ENCODE peak calls at places on chromosomes 7 and 10, in four cellular contexts. One of them, this sample, is unnamed.

GRCh38 chr7:99011706-99012404 is 132.1 kb downstream of the SMURF1 start:
- DNase-seq in HepG2: no peak
- DNase-seq in K562: no peak
- DNase-seq in GM12878: no peak
- DNase-seq in this sample: no peak

GRCh38 chr10:25633542-25633941 is 300.5 kb upstream of the MYO3A start:
- DNase-seq in K562: no peak
- DNase-seq in HepG2: no peak
- DNase-seq in GM12878: no peak
- DNase-seq in this sample: no peak

GRCh38 chr7:51314726-51315125 is 1.9 kb downstream of the COBL start:
- DNase-seq in HepG2: no peak
- DNase-seq in GM12878: no peak
- DNase-seq in K562: no peak
- DNase-seq in this sample: no peak

GRCh38 chr10:91090761-91091529 is 129.5 kb upstream of the PCGF5 start:
- DNase-seq in HepG2: peak; percentile 23
- DNase-seq in K562: peak; percentile 10
- DNase-seq in GM12878: no peak
- DNase-seq in this sample: no peak

GRCh38 chr7:159031750-159032149 is 112.9 kb downstream of the VIPR2 start:
- DNase-seq in GM12878: no peak
- DNase-seq in HepG2: no peak
- DNase-seq in K562: no peak
- DNase-seq in this sample: no peak

GRCh38 chr7:142482899-142483658 is 225.2 kb upstream of the PRSS58 start:
- DNase-seq in K562: peak; percentile 59
- DNase-seq in GM12878: no peak
- DNase-seq in HepG2: peak; percentile 7
- DNase-seq in this sample: peak; percentile 69

GRCh38 chr7:134988161-134988560 is 1.9 kb downstream of the AGBL3 start:
- DNase-seq in GM12878: no peak
- DNase-seq in K562: no peak
- DNase-seq in HepG2: no peak
- DNase-seq in this sample: no peak

GRCh38 chr10:65778753-65779152 is 1147.1 kb upstream of the LRRTM3 start:
- DNase-seq in GM12878: no peak
- DNase-seq in K562: no peak
- DNase-seq in HepG2: no peak
- DNase-seq in this sample: no peak

GRCh38 chr10:79393924-79394610 is 46.8 kb downstream of the PPIF start:
- DNase-seq in HepG2: no peak
- DNase-seq in GM12878: no peak
- DNase-seq in K562: no peak
- DNase-seq in this sample: no peak

GRCh38 chr7:156473476-156474240 is 166.9 kb upstream of the RNF32 start:
- DNase-seq in HepG2: peak; percentile 25
- DNase-seq in GM12878: no peak
- DNase-seq in K562: peak; percentile 64
- DNase-seq in this sample: peak; percentile 57

GRCh38 chr7:127588697-127589482 is 679 bp downstream of the ARF5 start:
- DNase-seq in HepG2: peak; percentile 50
- DNase-seq in K562: peak; percentile 76
- DNase-seq in GM12878: no peak
- DNase-seq in this sample: peak; percentile 31

GRCh38 chr10:6240254-6240653 is 37.5 kb downstream of the PFKFB3 start:
- DNase-seq in K562: no peak
- DNase-seq in GM12878: no peak
- DNase-seq in HepG2: no peak
- DNase-seq in this sample: no peak

GRCh38 chr10:32159264-32159663 is 103.0 kb upstream of the KIF5B start:
- DNase-seq in K562: no peak
- DNase-seq in HepG2: no peak
- DNase-seq in GM12878: no peak
- DNase-seq in this sample: no peak

GRCh38 chr10:12849351-12850181 is 151.9 kb downstream of the CCDC3 start:
- DNase-seq in GM12878: no peak
- DNase-seq in HepG2: no peak
- DNase-seq in K562: no peak
- DNase-seq in this sample: no peak

GRCh38 chr10:521844-522243 is 167.6 kb downstream of the DIP2C start:
- DNase-seq in GM12878: no peak
- DNase-seq in HepG2: no peak
- DNase-seq in K562: no peak
- DNase-seq in this sample: no peak

GRCh38 chr7:141221007-141221612 is 147.2 kb downstream of the TMEM178B start:
- DNase-seq in GM12878: no peak
- DNase-seq in HepG2: no peak
- DNase-seq in K562: no peak
- DNase-seq in this sample: no peak

GRCh38 chr10:62643612-62644587 is 160.6 kb upstream of the ADO start:
- DNase-seq in K562: no peak
- DNase-seq in HepG2: no peak
- DNase-seq in GM12878: no peak
- DNase-seq in this sample: no peak

GRCh38 chr7:31100445-31100844 is 48.3 kb downstream of the ADCYAP1R1 start:
- DNase-seq in HepG2: no peak
- DNase-seq in K562: no peak
- DNase-seq in GM12878: no peak
- DNase-seq in this sample: no peak

GRCh38 chr7:133512560-133512959 is 259.7 kb downstream of the EXOC4 start:
- DNase-seq in GM12878: no peak
- DNase-seq in HepG2: no peak
- DNase-seq in K562: no peak
- DNase-seq in this sample: no peak

GRCh38 chr10:98425511-98426352 is 10.8 kb upstream of the PYROXD2 start:
- DNase-seq in HepG2: peak; percentile 29
- DNase-seq in GM12878: no peak
- DNase-seq in K562: peak; percentile 62
- DNase-seq in this sample: no peak

GRCh38 chr7:47653550-47654351 is 71.8 kb upstream of the TNS3 start:
- DNase-seq in K562: no peak
- DNase-seq in HepG2: no peak
- DNase-seq in GM12878: no peak
- DNase-seq in this sample: no peak

GRCh38 chr10:123556049-123556448 is 110.1 kb upstream of the GPR26 start:
- DNase-seq in HepG2: no peak
- DNase-seq in GM12878: no peak
- DNase-seq in K562: no peak
- DNase-seq in this sample: no peak

GRCh38 chr7:48085942-48086341 is 3.1 kb upstream of the UPP1 start:
- DNase-seq in HepG2: no peak
- DNase-seq in GM12878: no peak
- DNase-seq in K562: no peak
- DNase-seq in this sample: no peak

GRCh38 chr10:102610499-102610898 is 33.8 kb upstream of the TRIM8 start:
- DNase-seq in K562: no peak
- DNase-seq in HepG2: no peak
- DNase-seq in GM12878: no peak
- DNase-seq in this sample: no peak

GRCh38 chr10:13803566-13804554 is 217.1 kb downstream of the PRPF18 start:
- DNase-seq in K562: no peak
- DNase-seq in GM12878: no peak
- DNase-seq in HepG2: no peak
- DNase-seq in this sample: no peak

GRCh38 chr7:82600601-82601000 is 157.0 kb upstream of the CACNA2D1 start:
- DNase-seq in K562: no peak
- DNase-seq in GM12878: no peak
- DNase-seq in HepG2: no peak
- DNase-seq in this sample: no peak

GRCh38 chr10:11794566-11794965 is 28.6 kb upstream of the PROSER2 start:
- DNase-seq in K562: no peak
- DNase-seq in HepG2: peak; percentile 62
- DNase-seq in GM12878: no peak
- DNase-seq in this sample: no peak

GRCh38 chr10:11797847-11798633 is 25.1 kb upstream of the PROSER2 start:
- DNase-seq in GM12878: no peak
- DNase-seq in HepG2: peak; percentile 53
- DNase-seq in K562: no peak
- DNase-seq in this sample: no peak

GRCh38 chr10:11797281-11797680 is 25.9 kb upstream of the PROSER2 start:
- DNase-seq in K562: no peak
- DNase-seq in HepG2: no peak
- DNase-seq in GM12878: no peak
- DNase-seq in this sample: no peak

GRCh38 chr10:11795101-11795920 is 27.8 kb upstream of the PROSER2 start:
- DNase-seq in GM12878: no peak
- DNase-seq in K562: no peak
- DNase-seq in HepG2: no peak
- DNase-seq in this sample: no peak

GRCh38 chr10:11796439-11796838 is 26.7 kb upstream of the PROSER2 start:
- DNase-seq in HepG2: no peak
- DNase-seq in K562: no peak
- DNase-seq in GM12878: no peak
- DNase-seq in this sample: no peak
- TF ChIP-seq YY1 in HepG2: no peak
- TF ChIP-seq YY1 in K562: no peak
- TF ChIP-seq YY1 in GM12878: no peak
- TF ChIP-seq YY1 in this sample: no peak

GRCh38 chr7:108630002-108630401 is 60.3 kb downstream of the DNAJB9 start:
- DNase-seq in GM12878: no peak
- DNase-seq in HepG2: no peak
- DNase-seq in K562: no peak
- DNase-seq in this sample: no peak
- TF ChIP-seq KDM1A in GM12878: no peak
- TF ChIP-seq KDM1A in HepG2: no peak
- TF ChIP-seq KDM1A in K562: no peak
- TF ChIP-seq KDM1A in this sample: no peak

GRCh38 chr10:125265579-125265955 is 105.2 kb upstream of the CTBP2 start:
- DNase-seq in K562: no peak
- DNase-seq in HepG2: no peak
- DNase-seq in GM12878: no peak
- DNase-seq in this sample: no peak
- TF ChIP-seq YY1 in K562: no peak
- TF ChIP-seq YY1 in HepG2: no peak
- TF ChIP-seq YY1 in GM12878: no peak
- TF ChIP-seq YY1 in this sample: no peak

GRCh38 chr10:93336110-93336509 is 146.0 kb downstream of the MYOF start:
- DNase-seq in GM12878: no peak
- DNase-seq in K562: no peak
- DNase-seq in HepG2: no peak
- DNase-seq in this sample: no peak

GRCh38 chr10:93336678-93337077 is 145.5 kb downstream of the MYOF start:
- DNase-seq in HepG2: no peak
- DNase-seq in K562: no peak
- DNase-seq in GM12878: no peak
- DNase-seq in this sample: no peak

GRCh38 chr10:93334181-93334580 is 148.0 kb downstream of the MYOF start:
- DNase-seq in GM12878: no peak
- DNase-seq in K562: no peak
- DNase-seq in HepG2: no peak
- DNase-seq in this sample: no peak

GRCh38 chr10:93333278-93333978 is 148.7 kb downstream of the MYOF start:
- DNase-seq in GM12878: no peak
- DNase-seq in HepG2: no peak
- DNase-seq in K562: no peak
- DNase-seq in this sample: peak; percentile 51

GRCh38 chr10:93334901-93335312 is 147.2 kb downstream of the MYOF start:
- DNase-seq in GM12878: no peak
- DNase-seq in HepG2: no peak
- DNase-seq in K562: no peak
- DNase-seq in this sample: no peak
- TF ChIP-seq KDM1A in GM12878: no peak
- TF ChIP-seq KDM1A in HepG2: no peak
- TF ChIP-seq KDM1A in K562: no peak
- TF ChIP-seq KDM1A in this sample: no peak

GRCh38 chr7:118219157-118219512 is 5.4 kb upstream of the ANKRD7 start:
- DNase-seq in GM12878: no peak
- DNase-seq in K562: no peak
- DNase-seq in HepG2: no peak
- DNase-seq in this sample: no peak
- TF ChIP-seq YY1 in GM12878: no peak
- TF ChIP-seq YY1 in K562: no peak
- TF ChIP-seq YY1 in HepG2: no peak
- TF ChIP-seq YY1 in this sample: no peak

DNA sequence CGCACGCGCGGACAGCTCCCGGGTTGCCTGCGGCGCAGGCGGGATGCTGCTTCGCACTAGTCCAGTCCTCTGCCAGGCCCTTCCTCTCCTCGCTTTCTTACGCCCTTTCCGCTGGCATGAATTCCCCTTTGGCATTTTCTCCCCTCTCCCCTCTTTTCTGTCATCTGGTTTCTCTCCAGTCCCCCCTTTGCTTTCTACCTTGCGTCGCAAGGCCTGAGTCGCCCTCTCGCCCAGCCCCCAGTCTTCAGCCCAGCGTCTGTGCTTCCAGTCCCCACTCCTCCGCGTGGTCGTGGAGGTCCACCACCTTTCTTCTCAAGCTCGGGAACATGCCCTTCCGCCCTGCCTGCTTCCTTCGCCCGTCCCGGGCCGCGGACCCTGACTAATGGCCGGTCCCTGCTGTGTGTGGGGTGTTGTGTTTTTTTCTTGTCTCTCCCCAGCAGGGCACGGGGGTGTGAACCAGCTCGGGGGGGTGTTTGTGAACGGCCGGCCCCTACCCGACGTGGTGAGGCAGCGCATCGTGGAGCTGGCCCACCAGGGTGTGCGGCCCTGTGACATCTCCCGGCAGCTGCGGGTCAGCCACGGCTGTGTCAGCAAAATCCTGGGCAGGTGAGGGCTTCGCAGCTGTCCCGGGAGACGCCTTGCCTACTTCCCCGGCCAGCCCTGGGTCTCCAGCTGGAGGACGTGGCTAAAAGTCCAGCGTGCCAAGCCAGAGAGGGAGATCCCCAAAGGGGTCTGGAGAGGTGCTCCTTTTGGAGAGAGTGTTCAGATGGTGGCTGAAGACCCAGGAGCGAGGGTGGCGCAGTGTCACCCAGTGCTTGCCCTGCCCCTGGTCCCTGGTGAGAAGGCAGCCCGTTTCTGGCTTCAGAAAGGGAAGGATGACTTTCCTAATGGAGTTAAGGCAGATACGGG is 4.2 kb downstream of the PAX2 start:
- DNase-seq in K562: no peak
- DNase-seq in GM12878: no peak
- DNase-seq in HepG2: no peak
- DNase-seq in this sample: peak; percentile 55
- TF ChIP-seq KDM1A in K562: no peak
- TF ChIP-seq KDM1A in GM12878: no peak
- TF ChIP-seq KDM1A in HepG2: no peak
- TF ChIP-seq KDM1A in this sample: no peak

GRCh38 chr7:27996141-27996540 is 184.5 kb downstream of the JAZF1 start:
- DNase-seq in HepG2: no peak
- DNase-seq in GM12878: no peak
- DNase-seq in K562: no peak
- DNase-seq in this sample: no peak

GRCh38 chr7:27997188-27997707 is 183.3 kb downstream of the JAZF1 start:
- DNase-seq in K562: no peak
- DNase-seq in HepG2: no peak
- DNase-seq in GM12878: no peak
- DNase-seq in this sample: no peak

GRCh38 chr7:28003408-28003807 is 177.2 kb downstream of the JAZF1 start:
- DNase-seq in K562: no peak
- DNase-seq in HepG2: no peak
- DNase-seq in GM12878: no peak
- DNase-seq in this sample: no peak

GRCh38 chr7:28002638-28003037 is 178.0 kb downstream of the JAZF1 start:
- DNase-seq in K562: peak; percentile 3
- DNase-seq in GM12878: no peak
- DNase-seq in HepG2: no peak
- DNase-seq in this sample: no peak

GRCh38 chr7:27999829-28000228 is 180.8 kb downstream of the JAZF1 start:
- DNase-seq in HepG2: no peak
- DNase-seq in GM12878: no peak
- DNase-seq in K562: no peak
- DNase-seq in this sample: no peak
- TF ChIP-seq YY1 in HepG2: no peak
- TF ChIP-seq YY1 in GM12878: no peak
- TF ChIP-seq YY1 in K562: no peak
- TF ChIP-seq YY1 in this sample: no peak